ENCODE peak calls at places on chromosomes 5 and 9, in eight cellular contexts. J is endothelial cell, X is foreskin fibroblast, Q is fibroblast of villous mesenchyme, O is mesothelial cell of epicardium, R is GM12865, V is lung, N is A549. C is an unnamed sample.
A peak's percentile ranks its signal among the peaks of the same experiment; 100 is the strongest.

GRCh38 chr5:140734354-140734753 is 34.1 kb downstream of the ZMAT2 start:
- DNase-seq in J (no peak), X (peak; percentile 3), Q (peak; percentile 37), O (no peak), R (no peak), V (no peak), N (peak; percentile 50), C (no peak)

GRCh38 chr9:17121264-17121663 is 13.6 kb upstream of the CNTLN start:
- DNase-seq in J (no peak), X (no peak), Q (no peak), O (no peak), R (no peak), V (no peak), N (no peak), C (no peak)

GRCh38 chr9:93670208-93671029 is 94.0 kb downstream of the PHF2 start:
- DNase-seq in J (peak; percentile 17), X (no peak), Q (peak; percentile 15), O (peak; percentile 35), R (no peak), V (no peak), N (no peak), C (no peak)

GRCh38 chr9:87861332-87861731 is 21.3 kb upstream of the SPATA31E1 start:
- DNase-seq in J (no peak), X (no peak), Q (no peak), O (no peak), R (no peak), V (no peak), N (no peak), C (no peak)

GRCh38 chr5:116572375-116573278 is 2.0 kb downstream of the SEMA6A start:
- DNase-seq in J (peak; percentile 70), X (no peak), Q (no peak), O (peak; percentile 59), R (no peak), V (no peak), N (peak; percentile 5), C (peak; percentile 20)

GRCh38 chr5:373710-374602 is 52.4 kb downstream of the AHRR start:
- DNase-seq in J (peak; percentile 39), X (peak; percentile 87), Q (peak; percentile 55), O (peak; percentile 90), R (peak; percentile 93), V (peak; percentile 27), N (no peak), C (peak; percentile 90)

GRCh38 chr5:72658767-72659540 is 151.7 kb upstream of the ZNF366 start:
- DNase-seq in J (no peak), X (peak; percentile 37), Q (no peak), O (no peak), R (peak; percentile 25), V (no peak), N (no peak), C (no peak)

GRCh38 chr9:125189011-125189360 is 617 bp downstream of the PPP6C start:
- DNase-seq in J (peak; percentile 45), X (no peak), Q (no peak), O (no peak), R (peak; percentile 34), V (peak; percentile 33), N (no peak), C (no peak)

GRCh38 chr5:171418982-171419662 is at the start of gene FGF18:
- DNase-seq in J (peak; percentile 49), X (peak; percentile 49), Q (peak; percentile 59), O (peak; percentile 80), R (peak; percentile 58), V (peak; percentile 43), N (peak; percentile 79), C (peak; percentile 78)

GRCh38 chr9:3578786-3579185 is 53.0 kb upstream of the RFX3 start:
- DNase-seq in J (no peak), X (peak; percentile 62), Q (peak; percentile 39), O (no peak), R (no peak), V (no peak), N (no peak), C (no peak)

GRCh38 chr5:141017943-141018342 is 33.2 kb upstream of the PCDHB1 start:
- DNase-seq in J (no peak), X (no peak), Q (no peak), O (no peak), R (no peak), V (no peak), N (no peak), C (no peak)

GRCh38 chr9:98523231-98523901 is 185.4 kb downstream of the GABBR2 start:
- DNase-seq in J (no peak), X (no peak), Q (peak; percentile 51), O (no peak), R (no peak), V (no peak), N (peak; percentile 31), C (no peak)
- TF ChIP-seq CTCF in J (no peak), X (peak; percentile 60), Q (peak; percentile 65), O (no peak), R (peak; percentile 13), V (no peak), N (no peak), C (no peak)

GRCh38 chr5:62718368-62718767 is 139.7 kb downstream of the LRRC70 start:
- DNase-seq in J (no peak), X (no peak), Q (peak; percentile 4), O (no peak), R (peak; percentile 6), V (no peak), N (peak; percentile 5), C (no peak)
- TF ChIP-seq CTCF in J (peak; percentile 21), X (no peak), Q (peak; percentile 24), O (no peak), R (no peak), V (no peak), N (no peak), C (no peak)

DNA sequence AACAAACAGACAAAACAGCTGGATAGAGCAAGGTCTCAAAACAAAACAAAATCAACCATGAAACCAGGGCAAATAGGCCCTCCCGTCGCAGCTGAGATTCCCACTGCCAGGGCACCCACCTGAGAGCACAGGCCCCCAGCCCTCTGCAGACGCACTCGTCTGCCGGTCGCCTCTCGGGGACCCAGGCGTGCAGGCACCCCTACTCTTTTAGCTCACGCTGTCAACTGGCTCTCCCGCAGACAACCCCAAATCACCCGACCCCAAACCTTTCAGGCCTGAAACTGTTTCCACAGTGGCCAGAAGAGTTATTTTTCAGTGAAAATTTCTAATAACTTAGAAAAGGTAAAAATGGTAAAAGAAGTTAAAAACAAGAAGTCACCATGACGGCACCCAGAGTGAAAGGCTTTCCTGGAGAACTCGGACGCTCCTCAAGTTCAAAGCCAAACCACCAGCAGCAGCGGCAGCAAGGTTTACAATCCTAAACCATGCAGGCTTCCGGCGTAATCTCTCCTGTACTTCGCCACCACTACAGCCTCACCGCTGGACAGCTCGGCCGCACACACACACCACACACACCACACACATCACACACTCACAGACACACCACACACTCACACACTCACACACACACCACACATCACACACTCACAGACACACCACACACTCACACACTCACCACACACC is 1.9 kb upstream of the UBE2QL1 start:
- DNase-seq in J (no peak), X (peak; percentile 10), Q (no peak), O (no peak), R (peak; percentile 13), V (no peak), N (peak; percentile 8), C (no peak)
- TF ChIP-seq CTCF in J (no peak), X (no peak), Q (no peak), O (no peak), R (no peak), V (no peak), N (no peak), C (no peak)

DNA sequence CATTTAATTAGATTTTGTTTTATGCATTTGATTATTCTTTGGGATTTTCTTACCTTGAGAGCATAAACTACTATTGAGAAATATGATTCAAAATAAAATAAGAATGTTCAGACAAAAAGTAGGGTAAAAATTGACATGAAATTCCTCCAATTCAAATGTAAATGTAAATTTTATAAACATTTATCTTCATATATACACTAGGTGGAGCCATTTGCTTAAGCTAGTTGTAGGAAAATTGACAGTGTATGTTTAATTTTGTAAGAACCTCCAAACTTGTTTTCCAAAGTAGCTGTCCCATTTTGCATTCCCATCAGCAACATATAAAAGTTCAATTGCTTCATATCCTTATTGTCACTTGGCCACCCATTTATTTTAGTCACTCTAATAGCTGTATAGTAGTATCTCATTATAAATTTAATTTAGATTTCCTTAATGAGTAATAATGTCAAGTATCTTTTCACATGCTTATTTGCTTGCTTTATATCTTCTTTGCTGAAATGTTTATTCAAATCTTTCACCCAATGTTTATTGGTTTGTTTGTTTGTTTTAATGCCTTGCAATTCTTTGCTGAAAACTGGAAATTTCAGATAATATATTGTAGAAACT is 37.6 kb upstream of the SLCO6A1 start:
- DNase-seq in J (no peak), X (no peak), Q (peak; percentile 25), O (no peak), R (no peak), V (no peak), N (peak; percentile 11), C (no peak)
- TF ChIP-seq CTCF in J (peak; percentile 42), X (no peak), Q (peak; percentile 32), O (peak; percentile 52), R (no peak), V (no peak), N (peak; percentile 52), C (peak; percentile 9)

GRCh38 chr9:112970939-112971338 is 41.1 kb downstream of the ZNF883 start:
- DNase-seq in J (no peak), X (peak; percentile 3), Q (peak; percentile 13), O (no peak), R (no peak), V (no peak), N (no peak), C (no peak)
- TF ChIP-seq CTCF in J (no peak), X (no peak), Q (peak; percentile 22), O (no peak), R (no peak), V (no peak), N (peak; percentile 4), C (no peak)

DNA sequence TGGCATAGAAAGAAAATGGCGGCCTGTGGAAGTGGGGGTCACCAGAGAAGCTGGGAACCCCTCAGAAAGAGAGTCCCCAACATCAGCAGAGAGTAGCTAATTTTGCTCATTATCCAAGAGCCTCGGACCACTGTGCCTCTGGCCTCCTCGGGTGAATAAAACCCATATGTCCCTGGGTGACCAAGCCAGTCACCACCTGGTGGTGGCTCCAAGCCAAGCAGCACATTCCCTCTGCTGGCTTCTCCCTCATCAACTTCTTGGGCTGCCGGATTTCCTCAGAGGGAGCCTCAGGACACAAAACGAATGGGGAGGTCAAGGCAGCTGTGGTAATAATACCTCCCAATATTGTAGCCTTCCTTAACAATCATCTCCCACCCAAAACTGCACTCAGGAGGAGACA is 242.5 kb downstream of the NFIB start:
- DNase-seq in J (no peak), X (no peak), Q (no peak), O (no peak), R (no peak), V (no peak), N (no peak), C (no peak)
- TF ChIP-seq CTCF in J (no peak), X (no peak), Q (no peak), O (no peak), R (no peak), V (no peak), N (no peak), C (no peak)

GRCh38 chr9:16033921-16034320 is 481.1 kb downstream of the CCDC171 start:
- DNase-seq in J (no peak), X (no peak), Q (no peak), O (no peak), R (no peak), V (no peak), N (no peak), C (no peak)

GRCh38 chr9:16044116-16044881 is 491.5 kb downstream of the CCDC171 start:
- DNase-seq in J (no peak), X (no peak), Q (no peak), O (no peak), R (no peak), V (no peak), N (no peak), C (no peak)

GRCh38 chr9:16039988-16040761 is 487.3 kb downstream of the CCDC171 start:
- DNase-seq in J (no peak), X (no peak), Q (peak; percentile 71), O (peak; percentile 59), R (no peak), V (no peak), N (peak; percentile 36), C (no peak)

GRCh38 chr9:16039103-16039987 is 486.5 kb downstream of the CCDC171 start:
- DNase-seq in J (peak; percentile 62), X (no peak), Q (peak; percentile 50), O (no peak), R (peak; percentile 32), V (no peak), N (no peak), C (no peak)
- TF ChIP-seq CTCF in J (peak; percentile 57), X (no peak), Q (peak; percentile 26), O (no peak), R (peak; percentile 14), V (no peak), N (no peak), C (no peak)

C was measured in GM13976.